ENCODE peak calls at places on chromosomes 12 and 14, in four cellular contexts. Z is left ventricle myocardium inferior; C is neural crest cell; O is CD8-positive, alpha-beta T cell. P is an unnamed sample.

GRCh38 chr12:53552346-53553327 is 45.4 kb upstream of the NPFF start:
- DNase-seq in C (no peak), Z (no peak), O (no peak), P (no peak)

GRCh38 chr12:124471828-124472227 is 95.6 kb downstream of the NCOR2 start:
- DNase-seq in C (no peak), Z (no peak), O (no peak), P (no peak)

GRCh38 chr12:23795494-23795893 is 154.0 kb downstream of the SOX5 start:
- DNase-seq in O (no peak), Z (no peak), C (no peak), P (no peak)

GRCh38 chr12:120836119-120836684 is 68.0 kb downstream of the SPPL3 start:
- DNase-seq in Z (no peak), O (no peak), C (no peak), P (no peak)

GRCh38 chr14:49134940-49135339 is 451.2 kb downstream of the RPS29 start:
- DNase-seq in Z (no peak), O (no peak), C (no peak), P (no peak)

GRCh38 chr14:93219103-93219726 is 12.2 kb downstream of the UBR7 start:
- DNase-seq in O (peak), C (no peak), Z (no peak), P (peak)

GRCh38 chr12:128474916-128475315 is 207.9 kb downstream of the TMEM132C start:
- DNase-seq in C (no peak), O (no peak), Z (no peak), P (no peak)

GRCh38 chr14:36553650-36554260 is 28.7 kb downstream of the NKX2-8 start:
- DNase-seq in Z (no peak), C (no peak), O (no peak), P (peak)

GRCh38 chr12:49416892-49417291 is 49.6 kb downstream of the SPATS2 start:
- DNase-seq in O (no peak), C (no peak), Z (no peak), P (no peak)

GRCh38 chr12:13211191-13211858 is 14.8 kb downstream of the EMP1 start:
- DNase-seq in O (no peak), C (no peak), Z (no peak), P (peak)

GRCh38 chr14:91237219-91237618 is 7.3 kb downstream of the GPR68 start:
- DNase-seq in Z (no peak), O (no peak), C (no peak), P (no peak)

GRCh38 chr12:107344035-107344808 is 250.9 kb upstream of the CRY1 start:
- DNase-seq in O (no peak), Z (no peak), C (no peak), P (peak)

GRCh38 chr14:50060871-50061663 is 55.3 kb downstream of the VCPKMT start:
- DNase-seq in C (no peak), O (peak), Z (peak), P (peak)

GRCh38 chr14:68245146-68246073 is 425.8 kb downstream of the RAD51B start:
- DNase-seq in O (no peak), Z (no peak), C (no peak), P (no peak)

GRCh38 chr14:94027566-94028449 is 1.7 kb downstream of the OTUB2 start:
- DNase-seq in Z (no peak), O (no peak), C (no peak), P (peak)

GRCh38 chr12:9869307-9870161 is at the start of gene CLEC2B:
- DNase-seq in Z (no peak), C (no peak), O (no peak), P (peak)

GRCh38 chr12:5396541-5396940 is 35.4 kb upstream of the NTF3 start:
- DNase-seq in O (no peak), Z (no peak), C (no peak), P (no peak)

GRCh38 chr14:86038401-86038985 is 508.5 kb downstream of the FLRT2 start:
- DNase-seq in C (peak), Z (no peak), O (peak), P (peak)

GRCh38 chr14:89855961-89856360 is 98.6 kb downstream of the EFCAB11 start:
- DNase-seq in O (no peak), Z (no peak), C (no peak), P (peak)

GRCh38 chr14:77339407-77339806 is 18.6 kb downstream of the GSTZ1 start:
- DNase-seq in Z (no peak), O (no peak), C (no peak), P (peak)

GRCh38 chr12:67419810-67420209 is 150.7 kb downstream of the CAND1 start:
- DNase-seq in C (no peak), O (no peak), Z (no peak), P (no peak)

GRCh38 chr12:132145334-132145733 is 1.1 kb downstream of the NOC4L start:
- DNase-seq in Z (no peak), O (no peak), C (no peak), P (no peak)

GRCh38 chr12:126338031-126338441 is 1272.8 kb downstream of the AACS start:
- DNase-seq in O (no peak), C (no peak), Z (no peak), P (no peak)

GRCh38 chr12:93982847-93983315 is 165.5 kb upstream of the PLXNC1 start:
- DNase-seq in O (no peak), C (no peak), Z (no peak), P (peak)

GRCh38 chr12:49985981-49986380 is 13.2 kb downstream of the AQP6 start:
- DNase-seq in C (no peak), O (no peak), Z (no peak), P (no peak)

GRCh38 chr14:40362856-40363255 is 930.6 kb upstream of the FBXO33 start:
- DNase-seq in C (no peak), Z (no peak), O (no peak), P (no peak)

GRCh38 chr12:503111-503761 is 43.5 kb downstream of the B4GALNT3 start:
- DNase-seq in C (no peak), O (no peak), Z (no peak), P (peak)

GRCh38 chr12:49609875-49610154 is 4.4 kb upstream of the FAM186B start:
- DNase-seq in O (no peak), Z (no peak), C (no peak), P (peak)

GRCh38 chr14:71583705-71584104 is 348.5 kb upstream of the RGS6 start:
- DNase-seq in O (no peak), Z (no peak), C (no peak), P (no peak)

GRCh38 chr12:124786065-124786964 is 77.3 kb downstream of the SCARB1 start:
- DNase-seq in C (peak), O (no peak), Z (peak), P (no peak)

GRCh38 chr12:107126688-107127481 is 33.5 kb upstream of the CRY1 start:
- DNase-seq in C (no peak), Z (no peak), O (no peak), P (peak)

GRCh38 chr12:58500399-58500798 is 419.9 kb downstream of the LRIG3 start:
- DNase-seq in O (no peak), C (no peak), Z (no peak), P (no peak)

GRCh38 chr14:89491701-89492381 is 74.8 kb upstream of the FOXN3 start:
- DNase-seq in O (no peak), Z (no peak), C (no peak), P (no peak)

GRCh38 chr12:116434155-116435065 is 124.8 kb upstream of the MAP1LC3B2 start:
- DNase-seq in Z (peak), C (peak), O (no peak), P (peak)
- TF ChIP-seq CTCF in Z (no peak), C (no peak), O (no peak), P (no peak)

GRCh38 chr12:100733817-100734593 is 60.6 kb upstream of the ANO4 start:
- DNase-seq in Z (no peak), C (no peak), O (no peak), P (peak)
- TF ChIP-seq CTCF in Z (peak), C (peak), O (no peak), P (peak)

DNA sequence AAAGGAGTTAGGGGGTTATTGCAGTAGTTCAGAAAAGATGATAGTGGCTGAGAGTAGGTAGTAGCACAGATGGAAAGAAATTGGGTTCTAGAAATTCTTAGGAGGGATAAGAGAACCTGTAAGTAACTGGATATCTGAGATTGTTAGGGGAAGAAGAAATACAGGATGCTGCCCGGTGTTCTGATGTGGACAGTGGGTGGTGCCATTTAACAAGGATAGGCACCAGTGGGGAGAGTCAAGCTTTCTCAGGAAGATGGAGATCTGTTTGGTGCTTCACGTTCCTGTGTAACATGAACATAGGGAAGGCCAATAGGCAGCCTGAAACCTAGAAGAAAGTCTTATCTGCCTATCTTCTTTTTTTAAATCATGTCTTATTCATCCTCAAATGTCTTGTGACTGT is 245.9 kb downstream of the NPAS3 start:
- DNase-seq in C (no peak), Z (no peak), O (no peak), P (peak)
- TF ChIP-seq CTCF in C (no peak), Z (no peak), O (no peak), P (peak)

GRCh38 chr14:57884175-57884574 is 18.3 kb upstream of the SLC35F4 start:
- DNase-seq in O (no peak), Z (no peak), C (no peak), P (peak)
- TF ChIP-seq CTCF in O (no peak), Z (peak), C (peak), P (peak)

GRCh38 chr12:51536159-51536558 is 54.9 kb upstream of the SCN8A start:
- DNase-seq in C (no peak), Z (no peak), O (no peak), P (no peak)
- TF ChIP-seq CTCF in C (peak), Z (no peak), O (no peak), P (no peak)

DNA sequence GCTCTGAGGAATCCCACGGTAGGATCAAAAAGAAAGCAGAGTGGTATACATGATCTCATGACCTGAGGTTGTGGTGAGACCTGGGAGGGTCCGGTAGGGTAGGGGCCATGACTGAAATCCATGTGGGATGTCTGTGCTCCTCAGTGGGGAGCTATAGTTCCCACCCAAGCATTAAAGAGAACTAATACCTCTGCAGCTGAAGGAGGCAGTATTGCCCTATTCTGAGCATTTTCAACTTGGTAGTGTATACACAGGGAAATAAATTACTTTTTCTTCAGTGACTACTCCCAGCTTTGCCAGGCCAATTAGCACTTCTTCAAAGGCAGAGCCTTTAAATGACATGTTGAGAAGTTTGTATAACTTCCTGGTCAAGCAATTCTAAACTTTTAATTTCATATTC is 613.8 kb downstream of the KCNH5 start:
- DNase-seq in O (no peak), Z (no peak), C (no peak), P (no peak)
- TF ChIP-seq CTCF in O (no peak), Z (no peak), C (no peak), P (no peak)

GRCh38 chr14:99524804-99525698 is 43.8 kb downstream of the CCNK start:
- DNase-seq in Z (peak), O (no peak), C (no peak), P (peak)
- TF ChIP-seq CTCF in Z (peak), O (no peak), C (peak), P (peak)

GRCh38 chr12:54725233-54725843 is 77.2 kb upstream of the DCD start:
- DNase-seq in O (no peak), Z (no peak), C (no peak), P (peak)
- TF ChIP-seq CTCF in O (peak), Z (peak), C (peak), P (peak)

GRCh38 chr14:72736791-72737559 is 156.9 kb downstream of the DPF3 start:
- DNase-seq in O (no peak), C (no peak), Z (no peak), P (no peak)

GRCh38 chr14:72737560-72737943 is 156.3 kb downstream of the DPF3 start:
- DNase-seq in Z (no peak), C (no peak), O (no peak), P (no peak)

GRCh38 chr14:72738181-72738611 is 155.7 kb downstream of the DPF3 start:
- DNase-seq in O (no peak), Z (no peak), C (no peak), P (no peak)

GRCh38 chr14:72739446-72740405 is 154.2 kb downstream of the DPF3 start:
- DNase-seq in C (no peak), O (no peak), Z (no peak), P (no peak)

GRCh38 chr14:72736348-72736747 is 157.6 kb downstream of the DPF3 start:
- DNase-seq in Z (no peak), O (no peak), C (no peak), P (peak)
- TF ChIP-seq CTCF in Z (peak), O (no peak), C (no peak), P (no peak)

DNA sequence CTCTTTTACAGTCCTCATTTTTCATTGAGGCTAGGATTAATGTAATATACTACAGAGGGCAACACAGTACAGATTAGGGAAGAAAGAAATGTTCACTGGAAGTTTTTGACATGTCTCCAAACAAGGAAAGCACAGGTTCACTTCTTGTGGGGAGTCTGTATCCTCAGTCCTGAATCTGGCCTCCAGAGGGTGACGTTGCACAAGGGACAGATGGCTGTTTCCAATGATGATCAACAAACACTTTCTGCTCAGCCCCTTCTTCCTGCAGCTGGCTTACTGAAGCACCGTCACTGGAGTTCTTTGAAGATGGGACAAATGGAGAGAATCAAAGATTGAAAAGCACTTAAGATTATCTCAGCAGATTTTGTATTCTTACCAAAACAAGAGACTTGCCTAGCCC is 123.3 kb upstream of the OR4E1 start:
- DNase-seq in O (peak), Z (no peak), C (no peak), P (no peak)
- TF ChIP-seq CTCF in O (no peak), Z (no peak), C (no peak), P (no peak)